ENCODE peak calls at places on chromosomes 16 and 17, in seven cellular contexts. One of them, this sample, is unnamed.

GRCh38 chr16:87850009-87851006 is 19.0 kb downstream of the SLC7A5 start:
- DNase-seq in activated T-cell treated with anti-CD3 and anti-CD28 coated beads for 1 hour: peak
- DNase-seq in ovary: peak
- DNase-seq in mammary epithelial cell: no peak
- DNase-seq in HuH-7: peak
- DNase-seq in astrocyte of the spinal cord: peak
- DNase-seq in WTC11: peak
- DNase-seq in this sample: peak

GRCh38 chr17:61239953-61240352 is 159.7 kb upstream of the TBX2 start:
- DNase-seq in activated T-cell treated with anti-CD3 and anti-CD28 coated beads for 1 hour: no peak
- DNase-seq in WTC11: no peak
- DNase-seq in astrocyte of the spinal cord: no peak
- DNase-seq in HuH-7: no peak
- DNase-seq in mammary epithelial cell: no peak
- DNase-seq in ovary: no peak
- DNase-seq in this sample: no peak

GRCh38 chr17:17913695-17914332 is 58.4 kb downstream of the TOM1L2 start:
- DNase-seq in WTC11: peak
- DNase-seq in mammary epithelial cell: peak
- DNase-seq in activated T-cell treated with anti-CD3 and anti-CD28 coated beads for 1 hour: peak
- DNase-seq in HuH-7: peak
- DNase-seq in astrocyte of the spinal cord: peak
- DNase-seq in ovary: peak
- DNase-seq in this sample: peak

GRCh38 chr16:24820522-24820921 is 25.2 kb upstream of the SLC5A11 start:
- DNase-seq in mammary epithelial cell: no peak
- DNase-seq in ovary: no peak
- DNase-seq in activated T-cell treated with anti-CD3 and anti-CD28 coated beads for 1 hour: no peak
- DNase-seq in WTC11: no peak
- DNase-seq in HuH-7: no peak
- DNase-seq in astrocyte of the spinal cord: no peak
- DNase-seq in this sample: peak

GRCh38 chr17:2814049-2814448 is 17.8 kb downstream of the RAP1GAP2 start:
- DNase-seq in WTC11: no peak
- DNase-seq in mammary epithelial cell: no peak
- DNase-seq in ovary: no peak
- DNase-seq in astrocyte of the spinal cord: no peak
- DNase-seq in activated T-cell treated with anti-CD3 and anti-CD28 coated beads for 1 hour: no peak
- DNase-seq in HuH-7: no peak
- DNase-seq in this sample: no peak

GRCh38 chr16:3193221-3194212 is 5.5 kb downstream of the OR1F1 start:
- DNase-seq in mammary epithelial cell: peak
- DNase-seq in WTC11: no peak
- DNase-seq in HuH-7: no peak
- DNase-seq in ovary: no peak
- DNase-seq in astrocyte of the spinal cord: no peak
- DNase-seq in activated T-cell treated with anti-CD3 and anti-CD28 coated beads for 1 hour: no peak
- DNase-seq in this sample: no peak

GRCh38 chr17:30170415-30170987 is 53.9 kb downstream of the NSRP1 start:
- DNase-seq in WTC11: no peak
- DNase-seq in ovary: no peak
- DNase-seq in mammary epithelial cell: peak
- DNase-seq in activated T-cell treated with anti-CD3 and anti-CD28 coated beads for 1 hour: no peak
- DNase-seq in astrocyte of the spinal cord: no peak
- DNase-seq in HuH-7: no peak
- DNase-seq in this sample: peak

GRCh38 chr17:34252138-34252889 is 2.8 kb upstream of the CCL2 start:
- DNase-seq in ovary: peak
- DNase-seq in mammary epithelial cell: no peak
- DNase-seq in WTC11: peak
- DNase-seq in activated T-cell treated with anti-CD3 and anti-CD28 coated beads for 1 hour: no peak
- DNase-seq in astrocyte of the spinal cord: peak
- DNase-seq in HuH-7: no peak
- DNase-seq in this sample: peak

GRCh38 chr16:3965781-3966582 is 85.5 kb upstream of the CREBBP start:
- DNase-seq in activated T-cell treated with anti-CD3 and anti-CD28 coated beads for 1 hour: no peak
- DNase-seq in astrocyte of the spinal cord: no peak
- DNase-seq in mammary epithelial cell: no peak
- DNase-seq in HuH-7: no peak
- DNase-seq in WTC11: no peak
- DNase-seq in ovary: no peak
- DNase-seq in this sample: no peak

GRCh38 chr17:9432867-9433495 is 142.6 kb downstream of the STX8 start:
- DNase-seq in ovary: no peak
- DNase-seq in HuH-7: no peak
- DNase-seq in activated T-cell treated with anti-CD3 and anti-CD28 coated beads for 1 hour: no peak
- DNase-seq in mammary epithelial cell: peak
- DNase-seq in WTC11: no peak
- DNase-seq in astrocyte of the spinal cord: peak
- DNase-seq in this sample: no peak

GRCh38 chr16:89904606-89905510 is 13.8 kb upstream of the MC1R start:
- DNase-seq in astrocyte of the spinal cord: no peak
- DNase-seq in activated T-cell treated with anti-CD3 and anti-CD28 coated beads for 1 hour: no peak
- DNase-seq in mammary epithelial cell: no peak
- DNase-seq in ovary: no peak
- DNase-seq in WTC11: no peak
- DNase-seq in HuH-7: no peak
- DNase-seq in this sample: peak

GRCh38 chr16:53048139-53048915 is 4.4 kb downstream of the CHD9NB start:
- DNase-seq in astrocyte of the spinal cord: no peak
- DNase-seq in ovary: no peak
- DNase-seq in activated T-cell treated with anti-CD3 and anti-CD28 coated beads for 1 hour: no peak
- DNase-seq in HuH-7: peak
- DNase-seq in WTC11: no peak
- DNase-seq in mammary epithelial cell: no peak
- DNase-seq in this sample: no peak

GRCh38 chr17:28585891-28586290 is 9.2 kb upstream of the ALDOC start:
- DNase-seq in WTC11: no peak
- DNase-seq in HuH-7: no peak
- DNase-seq in ovary: no peak
- DNase-seq in astrocyte of the spinal cord: no peak
- DNase-seq in mammary epithelial cell: no peak
- DNase-seq in activated T-cell treated with anti-CD3 and anti-CD28 coated beads for 1 hour: no peak
- DNase-seq in this sample: no peak

GRCh38 chr16:49502136-49502881 is 128.7 kb downstream of the C16orf78 start:
- DNase-seq in astrocyte of the spinal cord: no peak
- DNase-seq in WTC11: no peak
- DNase-seq in ovary: no peak
- DNase-seq in mammary epithelial cell: no peak
- DNase-seq in HuH-7: no peak
- DNase-seq in activated T-cell treated with anti-CD3 and anti-CD28 coated beads for 1 hour: no peak
- DNase-seq in this sample: no peak

GRCh38 chr16:2339521-2340484 is 725 bp downstream of the ABCA3 start:
- DNase-seq in ovary: peak
- DNase-seq in WTC11: peak
- DNase-seq in mammary epithelial cell: peak
- DNase-seq in activated T-cell treated with anti-CD3 and anti-CD28 coated beads for 1 hour: no peak
- DNase-seq in HuH-7: peak
- DNase-seq in astrocyte of the spinal cord: peak
- DNase-seq in this sample: peak

GRCh38 chr17:19447085-19447583 is 36.1 kb downstream of the RNF112 start:
- DNase-seq in astrocyte of the spinal cord: peak
- DNase-seq in ovary: peak
- DNase-seq in HuH-7: peak
- DNase-seq in mammary epithelial cell: peak
- DNase-seq in WTC11: peak
- DNase-seq in activated T-cell treated with anti-CD3 and anti-CD28 coated beads for 1 hour: peak
- DNase-seq in this sample: peak

GRCh38 chr16:74030000-74030399 is 266.6 kb upstream of the PSMD7 start:
- DNase-seq in activated T-cell treated with anti-CD3 and anti-CD28 coated beads for 1 hour: no peak
- DNase-seq in ovary: no peak
- DNase-seq in mammary epithelial cell: no peak
- DNase-seq in astrocyte of the spinal cord: no peak
- DNase-seq in WTC11: no peak
- DNase-seq in HuH-7: no peak
- DNase-seq in this sample: no peak

GRCh38 chr17:16407911-16408588 is 7.3 kb upstream of the TRPV2 start:
- DNase-seq in mammary epithelial cell: peak
- DNase-seq in astrocyte of the spinal cord: peak
- DNase-seq in WTC11: peak
- DNase-seq in HuH-7: no peak
- DNase-seq in ovary: peak
- DNase-seq in activated T-cell treated with anti-CD3 and anti-CD28 coated beads for 1 hour: no peak
- DNase-seq in this sample: peak

GRCh38 chr17:21094298-21094704 is 32.5 kb upstream of the DHRS7B start:
- DNase-seq in activated T-cell treated with anti-CD3 and anti-CD28 coated beads for 1 hour: no peak
- DNase-seq in HuH-7: no peak
- DNase-seq in astrocyte of the spinal cord: no peak
- DNase-seq in WTC11: no peak
- DNase-seq in mammary epithelial cell: no peak
- DNase-seq in ovary: no peak
- DNase-seq in this sample: peak

GRCh38 chr16:66058181-66058580 is 308.3 kb upstream of the CDH5 start:
- DNase-seq in mammary epithelial cell: no peak
- DNase-seq in WTC11: no peak
- DNase-seq in HuH-7: no peak
- DNase-seq in astrocyte of the spinal cord: peak
- DNase-seq in ovary: no peak
- DNase-seq in activated T-cell treated with anti-CD3 and anti-CD28 coated beads for 1 hour: no peak
- DNase-seq in this sample: no peak

GRCh38 chr17:45969726-45970125 is 29.3 kb upstream of the STH start:
- DNase-seq in mammary epithelial cell: no peak
- DNase-seq in activated T-cell treated with anti-CD3 and anti-CD28 coated beads for 1 hour: no peak
- DNase-seq in ovary: no peak
- DNase-seq in astrocyte of the spinal cord: no peak
- DNase-seq in HuH-7: no peak
- DNase-seq in WTC11: no peak
- DNase-seq in this sample: no peak

GRCh38 chr17:39231587-39232551 is 6.1 kb upstream of the STAC2 start:
- DNase-seq in HuH-7: peak
- DNase-seq in WTC11: peak
- DNase-seq in ovary: no peak
- DNase-seq in mammary epithelial cell: no peak
- DNase-seq in activated T-cell treated with anti-CD3 and anti-CD28 coated beads for 1 hour: peak
- DNase-seq in astrocyte of the spinal cord: no peak
- DNase-seq in this sample: peak

GRCh38 chr17:45018514-45019176 is 32.8 kb downstream of the DCAKD start:
- DNase-seq in HuH-7: no peak
- DNase-seq in activated T-cell treated with anti-CD3 and anti-CD28 coated beads for 1 hour: no peak
- DNase-seq in ovary: peak
- DNase-seq in astrocyte of the spinal cord: no peak
- DNase-seq in mammary epithelial cell: no peak
- DNase-seq in WTC11: peak
- DNase-seq in this sample: no peak

GRCh38 chr17:49508061-49508865 is 13.2 kb downstream of the NGFR start:
- DNase-seq in mammary epithelial cell: peak
- DNase-seq in activated T-cell treated with anti-CD3 and anti-CD28 coated beads for 1 hour: no peak
- DNase-seq in WTC11: peak
- DNase-seq in astrocyte of the spinal cord: no peak
- DNase-seq in HuH-7: no peak
- DNase-seq in ovary: no peak
- DNase-seq in this sample: peak

GRCh38 chr17:17780941-17781590 is 55.7 kb downstream of the SREBF1 start:
- DNase-seq in activated T-cell treated with anti-CD3 and anti-CD28 coated beads for 1 hour: no peak
- DNase-seq in HuH-7: no peak
- DNase-seq in WTC11: peak
- DNase-seq in astrocyte of the spinal cord: peak
- DNase-seq in mammary epithelial cell: no peak
- DNase-seq in ovary: peak
- DNase-seq in this sample: peak

GRCh38 chr16:19524356-19524865 is 669 bp downstream of the CCP110 start:
- DNase-seq in activated T-cell treated with anti-CD3 and anti-CD28 coated beads for 1 hour: no peak
- DNase-seq in astrocyte of the spinal cord: peak
- DNase-seq in HuH-7: no peak
- DNase-seq in ovary: no peak
- DNase-seq in WTC11: no peak
- DNase-seq in mammary epithelial cell: peak
- DNase-seq in this sample: no peak

GRCh38 chr17:49955157-49955556 is 13.8 kb upstream of the DLX4 start:
- DNase-seq in ovary: no peak
- DNase-seq in astrocyte of the spinal cord: no peak
- DNase-seq in activated T-cell treated with anti-CD3 and anti-CD28 coated beads for 1 hour: no peak
- DNase-seq in mammary epithelial cell: no peak
- DNase-seq in WTC11: no peak
- DNase-seq in HuH-7: no peak
- DNase-seq in this sample: peak

GRCh38 chr17:5819396-5819795 is 235.1 kb upstream of the NLRP1 start:
- DNase-seq in astrocyte of the spinal cord: no peak
- DNase-seq in activated T-cell treated with anti-CD3 and anti-CD28 coated beads for 1 hour: no peak
- DNase-seq in mammary epithelial cell: no peak
- DNase-seq in ovary: no peak
- DNase-seq in HuH-7: no peak
- DNase-seq in WTC11: no peak
- DNase-seq in this sample: no peak

GRCh38 chr17:66190738-66191606 is 961 bp downstream of the CEP112 start:
- DNase-seq in WTC11: no peak
- DNase-seq in astrocyte of the spinal cord: peak
- DNase-seq in activated T-cell treated with anti-CD3 and anti-CD28 coated beads for 1 hour: no peak
- DNase-seq in mammary epithelial cell: peak
- DNase-seq in HuH-7: peak
- DNase-seq in ovary: no peak
- DNase-seq in this sample: peak

GRCh38 chr16:19505600-19506303 is 16.1 kb downstream of the GDE1 start:
- DNase-seq in ovary: no peak
- DNase-seq in WTC11: no peak
- DNase-seq in astrocyte of the spinal cord: peak
- DNase-seq in activated T-cell treated with anti-CD3 and anti-CD28 coated beads for 1 hour: no peak
- DNase-seq in mammary epithelial cell: no peak
- DNase-seq in HuH-7: no peak
- DNase-seq in this sample: no peak

GRCh38 chr17:16972346-16972745 is 428 bp upstream of the TNFRSF13B start:
- DNase-seq in astrocyte of the spinal cord: no peak
- DNase-seq in activated T-cell treated with anti-CD3 and anti-CD28 coated beads for 1 hour: no peak
- DNase-seq in ovary: no peak
- DNase-seq in mammary epithelial cell: no peak
- DNase-seq in WTC11: no peak
- DNase-seq in HuH-7: no peak
- DNase-seq in this sample: no peak

GRCh38 chr17:73305845-73306836 is 5.7 kb downstream of the CDC42EP4 start:
- DNase-seq in WTC11: no peak
- DNase-seq in ovary: no peak
- DNase-seq in HuH-7: no peak
- DNase-seq in mammary epithelial cell: no peak
- DNase-seq in activated T-cell treated with anti-CD3 and anti-CD28 coated beads for 1 hour: no peak
- DNase-seq in astrocyte of the spinal cord: no peak
- DNase-seq in this sample: no peak

GRCh38 chr17:31584436-31585279 is 193.2 kb downstream of the RAB11FIP4 start:
- DNase-seq in HuH-7: no peak
- DNase-seq in mammary epithelial cell: no peak
- DNase-seq in astrocyte of the spinal cord: no peak
- DNase-seq in WTC11: no peak
- DNase-seq in activated T-cell treated with anti-CD3 and anti-CD28 coated beads for 1 hour: no peak
- DNase-seq in ovary: no peak
- DNase-seq in this sample: no peak

GRCh38 chr17:4562000-4562969 is 1.9 kb upstream of the GGT6 start:
- DNase-seq in HuH-7: no peak
- DNase-seq in ovary: no peak
- DNase-seq in mammary epithelial cell: no peak
- DNase-seq in WTC11: no peak
- DNase-seq in activated T-cell treated with anti-CD3 and anti-CD28 coated beads for 1 hour: no peak
- DNase-seq in astrocyte of the spinal cord: no peak
- DNase-seq in this sample: no peak

GRCh38 chr17:10447035-10447931 is 22.1 kb downstream of the MYH4 start:
- DNase-seq in WTC11: no peak
- DNase-seq in HuH-7: peak
- DNase-seq in mammary epithelial cell: no peak
- DNase-seq in astrocyte of the spinal cord: no peak
- DNase-seq in ovary: no peak
- DNase-seq in activated T-cell treated with anti-CD3 and anti-CD28 coated beads for 1 hour: no peak
- DNase-seq in this sample: no peak

GRCh38 chr16:18041864-18042834 is 294.4 kb downstream of the NPIPA8 start:
- DNase-seq in activated T-cell treated with anti-CD3 and anti-CD28 coated beads for 1 hour: no peak
- DNase-seq in mammary epithelial cell: no peak
- DNase-seq in WTC11: no peak
- DNase-seq in ovary: no peak
- DNase-seq in HuH-7: no peak
- DNase-seq in astrocyte of the spinal cord: no peak
- DNase-seq in this sample: no peak

This sample was measured in epithelial cell of esophagus.